ENCODE peak calls at places on chromosomes 16 and 17, in seven cellular contexts. O is transverse colon, D is spleen, M is GM13977, A is GM12865, V is ovary, N is mucosa of descending colon. J is an unnamed sample.

GRCh38 chr16:19718624-19718965 is 524 bp downstream of the IQCK start:
- DNase-seq in O (no peak), D (no peak), M (peak; percentile 49), A (no peak), V (no peak), N (peak; percentile 57), J (no peak)

GRCh38 chr17:66397486-66397885 is 95.1 kb downstream of the PRKCA start:
- DNase-seq in O (no peak), D (no peak), M (no peak), A (peak; percentile 10), V (no peak), N (no peak), J (no peak)

GRCh38 chr16:397736-398332 is 835 bp downstream of the NME4 start:
- DNase-seq in O (peak; percentile 81), D (peak; percentile 88), M (peak; percentile 60), A (no peak), V (peak; percentile 74), N (peak; percentile 70), J (peak; percentile 87)

GRCh38 chr16:66703359-66704215 is 7.0 kb upstream of the CMTM4 start:
- DNase-seq in O (no peak), D (no peak), M (no peak), A (no peak), V (no peak), N (no peak), J (peak; percentile 82)

GRCh38 chr17:50221500-50222480 is 20.4 kb upstream of the COL1A1 start:
- DNase-seq in O (no peak), D (no peak), M (peak; percentile 39), A (peak; percentile 36), V (peak; percentile 72), N (no peak), J (peak; percentile 46)

GRCh38 chr16:87076950-87077749 is 240.0 kb downstream of the C16orf95 start:
- DNase-seq in O (peak; percentile 67), D (peak; percentile 80), M (no peak), A (peak; percentile 85), V (no peak), N (peak; percentile 73), J (peak; percentile 51)

GRCh38 chr16:22787456-22788189 is 26.3 kb upstream of the HS3ST2 start:
- DNase-seq in O (peak; percentile 9), D (no peak), M (no peak), A (peak; percentile 7), V (no peak), N (peak; percentile 16), J (peak; percentile 95)

GRCh38 chr17:41665566-41666335 is 22.9 kb upstream of the EIF1 start:
- DNase-seq in O (peak; percentile 93), D (peak; percentile 98), M (peak; percentile 92), A (peak; percentile 93), V (peak; percentile 85), N (peak; percentile 93), J (peak; percentile 70)

GRCh38 chr16:66408181-66409048 is 18.7 kb upstream of the BEAN1 start:
- DNase-seq in O (no peak), D (no peak), M (no peak), A (no peak), V (no peak), N (peak; percentile 35), J (peak; percentile 75)

GRCh38 chr17:5237541-5238016 is 2.9 kb upstream of the SCIMP start:
- DNase-seq in O (peak; percentile 72), D (peak; percentile 80), M (peak; percentile 56), A (peak; percentile 96), V (peak; percentile 22), N (peak; percentile 82), J (peak; percentile 63)

DNA sequence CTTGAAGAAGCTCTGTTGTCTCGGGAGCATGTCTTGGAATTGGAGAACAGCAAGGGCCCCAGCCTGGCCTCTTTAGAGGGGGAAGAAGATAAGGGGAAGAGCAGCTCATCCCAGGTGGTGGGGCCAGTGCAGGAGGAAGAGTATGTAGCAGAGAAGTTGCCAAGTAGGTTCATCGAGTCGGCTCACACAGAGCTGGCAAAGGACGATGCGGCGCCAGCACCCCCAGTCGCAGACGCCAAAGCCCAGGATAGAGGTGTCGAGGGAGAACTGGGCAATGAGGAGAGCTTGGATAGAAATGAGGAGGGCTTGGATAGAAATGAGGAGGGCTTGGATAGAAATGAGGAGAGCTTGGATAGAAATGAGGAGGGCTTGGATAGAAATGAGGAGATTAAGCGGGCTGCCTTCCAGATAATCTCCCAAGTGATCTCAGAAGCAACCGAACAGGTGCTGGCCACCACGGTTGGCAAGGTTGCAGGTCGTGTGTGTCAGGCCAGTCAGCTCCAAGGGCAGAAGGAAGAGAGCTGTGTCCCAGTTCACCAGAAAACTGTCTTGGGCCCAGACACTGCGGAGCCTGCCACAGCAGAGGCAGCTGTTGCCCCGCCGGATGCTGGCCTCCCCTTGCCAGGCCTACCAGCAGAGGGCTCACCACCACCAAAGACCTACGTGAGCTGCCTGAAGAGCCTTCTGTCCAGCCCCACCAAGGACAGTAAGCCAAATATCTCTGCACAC is 21.2 kb downstream of the AKAP1 start:
- DNase-seq in O (peak; percentile 38), D (no peak), M (no peak), A (no peak), V (no peak), N (peak; percentile 58), J (no peak)
- TF ChIP-seq CTCF in O (peak; percentile 15), D (no peak), M (peak; percentile 31), A (peak; percentile 5), V (no peak), N (peak; percentile 18), J (peak; percentile 65)

DNA sequence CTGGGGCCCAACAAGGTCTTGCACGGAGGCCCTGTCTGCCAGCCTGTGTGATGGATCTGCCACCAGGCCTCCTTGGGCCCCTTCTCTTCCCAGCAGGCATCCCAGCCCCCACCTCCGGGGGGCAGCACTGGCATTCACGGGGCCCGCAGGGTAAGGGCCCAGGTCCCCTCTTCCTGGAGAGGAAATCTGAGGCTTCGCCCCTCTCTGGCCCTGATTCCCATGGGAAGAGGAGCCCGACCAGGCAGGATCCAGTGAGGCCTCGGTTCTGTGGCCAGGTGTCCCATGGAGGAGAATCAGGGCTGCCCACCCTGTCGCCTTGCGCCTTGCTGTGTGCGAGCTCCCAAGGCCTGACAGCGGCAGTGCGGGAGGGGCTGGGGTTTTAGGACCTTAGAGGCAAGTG is 48.4 kb downstream of the PDPK1 start:
- DNase-seq in O (no peak), D (peak; percentile 52), M (no peak), A (no peak), V (no peak), N (no peak), J (no peak)
- TF ChIP-seq CTCF in O (no peak), D (no peak), M (peak; percentile 27), A (peak; percentile 12), V (no peak), N (no peak), J (peak; percentile 54)

DNA sequence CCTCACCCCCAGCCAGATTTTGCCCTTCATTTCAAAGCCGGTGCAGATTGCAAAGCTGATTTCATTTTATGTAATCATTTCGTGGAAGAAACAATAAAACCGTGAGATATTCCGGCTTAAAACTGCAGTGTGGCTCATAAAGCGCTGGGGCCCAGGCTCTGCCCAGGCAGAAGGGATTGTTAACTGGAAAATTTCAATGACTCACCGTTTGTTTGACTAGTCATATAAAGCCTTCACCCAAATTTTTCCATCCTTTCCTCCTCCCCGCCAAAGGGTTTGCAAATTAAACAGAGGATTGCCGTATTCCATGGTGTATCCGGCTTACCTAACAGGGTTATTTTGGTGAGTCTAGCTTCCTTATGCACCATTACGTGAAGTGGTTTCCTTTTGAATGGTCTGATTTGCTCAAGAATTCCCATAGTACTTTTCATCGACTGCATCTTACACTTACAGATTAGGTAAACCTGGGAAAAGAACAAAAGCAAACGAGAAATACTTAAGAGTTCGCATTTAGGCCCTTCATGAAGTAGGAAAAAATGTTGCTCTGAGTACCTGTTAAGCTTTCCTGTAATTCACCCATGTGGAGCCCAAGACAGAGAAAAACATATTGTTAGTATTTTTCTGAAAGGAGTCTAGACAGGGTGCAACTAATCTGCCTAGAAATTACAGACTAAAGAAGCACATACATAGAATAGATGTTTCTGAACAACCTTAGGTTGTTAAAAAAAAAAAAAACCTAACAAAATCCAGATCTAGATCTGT is 949 bp upstream of the GSPT1 start:
- DNase-seq in O (peak; percentile 62), D (no peak), M (no peak), A (no peak), V (no peak), N (peak; percentile 66), J (peak; percentile 80)
- TF ChIP-seq CTCF in O (no peak), D (no peak), M (no peak), A (no peak), V (no peak), N (no peak), J (no peak)

GRCh38 chr16:29653436-29653835 is 9.6 kb upstream of the SPN start:
- DNase-seq in O (no peak), D (no peak), M (no peak), A (peak; percentile 84), V (no peak), N (no peak), J (no peak)

GRCh38 chr16:29646947-29647346 is 16.1 kb upstream of the SPN start:
- DNase-seq in O (no peak), D (no peak), M (no peak), A (no peak), V (no peak), N (no peak), J (no peak)

GRCh38 chr16:29651950-29652349 is 11.1 kb upstream of the SPN start:
- DNase-seq in O (no peak), D (no peak), M (no peak), A (no peak), V (no peak), N (no peak), J (no peak)

GRCh38 chr16:29645699-29646187 is 17.3 kb upstream of the SPN start:
- DNase-seq in O (no peak), D (no peak), M (peak; percentile 76), A (peak; percentile 90), V (no peak), N (no peak), J (no peak)

DNA sequence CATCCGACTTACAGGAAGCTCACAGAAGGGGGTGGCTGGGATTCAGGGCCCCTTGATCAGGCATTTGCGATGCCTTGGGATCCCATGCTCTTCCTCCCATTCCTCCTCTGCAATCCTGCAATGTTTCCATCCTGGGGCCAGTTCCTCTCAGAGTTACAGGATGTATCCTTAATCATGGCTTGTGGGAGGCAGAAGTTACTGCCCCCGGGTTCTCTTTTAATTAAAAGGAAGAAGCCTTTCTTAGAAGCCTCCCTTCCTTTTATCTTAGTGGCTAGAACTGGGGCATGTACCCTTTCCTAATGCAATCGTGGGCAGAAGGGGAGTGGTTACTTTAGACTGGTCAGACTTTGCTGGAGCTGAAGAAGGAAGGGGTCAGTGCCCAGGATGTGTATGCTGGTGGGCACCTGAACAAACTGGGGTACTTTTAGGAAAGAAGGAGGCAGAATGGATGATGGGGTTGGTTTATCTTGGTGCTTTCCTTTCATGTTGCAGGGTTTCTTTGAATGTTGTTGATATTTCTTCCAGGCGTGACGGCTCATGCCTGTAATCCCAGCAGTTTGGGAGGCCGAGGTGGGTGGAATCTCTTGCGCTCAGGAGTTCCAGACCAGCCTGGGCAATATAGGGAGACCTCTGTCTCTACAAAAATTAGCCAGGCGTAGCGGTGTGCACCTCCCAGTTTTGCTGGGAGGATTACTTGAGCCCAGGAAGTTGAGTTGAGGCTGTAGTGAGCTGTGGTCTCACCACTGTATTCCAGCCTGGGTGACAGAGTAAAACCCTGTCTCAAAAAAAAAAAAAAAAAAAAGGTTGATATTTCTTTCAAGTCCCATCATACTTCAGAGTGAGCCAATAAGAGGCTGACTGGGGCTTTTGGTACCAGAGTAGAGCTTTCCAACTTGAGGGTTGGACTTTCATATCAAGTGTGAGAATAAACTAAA is 13.2 kb upstream of the SPN start:
- DNase-seq in O (no peak), D (no peak), M (no peak), A (no peak), V (no peak), N (no peak), J (no peak)
- TF ChIP-seq CTCF in O (no peak), D (no peak), M (no peak), A (no peak), V (no peak), N (no peak), J (no peak)

J was measured in HFFc6.